ENCODE peak calls at places on chromosomes 5 and 9, in seven cellular contexts. One of them, this sample, is unnamed. For H3K9me3, the result is how much of the 10 kb centered on the place peaks cover.

GRCh38 chr9:104927216-104927911 is 591 bp downstream of the ABCA1 start:
- DNase-seq in naive thymus-derived CD4-positive, alpha-beta T cell: peak
- DNase-seq in CD4-positive, alpha-beta memory T cell: peak
- DNase-seq in pancreas: peak
- DNase-seq in testis: peak
- DNase-seq in CD8-positive, alpha-beta T cell: peak
- DNase-seq in psoas muscle: peak
- DNase-seq in this sample: no peak

GRCh38 chr5:54883374-54884194 is 101.8 kb downstream of the ESM1 start:
- DNase-seq in CD8-positive, alpha-beta T cell: no peak
- DNase-seq in testis: peak
- DNase-seq in pancreas: peak
- DNase-seq in psoas muscle: peak
- DNase-seq in naive thymus-derived CD4-positive, alpha-beta T cell: no peak
- DNase-seq in CD4-positive, alpha-beta memory T cell: peak
- DNase-seq in this sample: no peak

GRCh38 chr9:79976501-79977444 is 405.0 kb downstream of the TLE4 start:
- DNase-seq in testis: no peak
- DNase-seq in naive thymus-derived CD4-positive, alpha-beta T cell: no peak
- DNase-seq in pancreas: no peak
- DNase-seq in CD4-positive, alpha-beta memory T cell: no peak
- DNase-seq in CD8-positive, alpha-beta T cell: no peak
- DNase-seq in psoas muscle: peak
- DNase-seq in this sample: no peak

GRCh38 chr5:6773342-6774035 is 60.3 kb downstream of the TENT4A start:
- DNase-seq in CD4-positive, alpha-beta memory T cell: no peak
- DNase-seq in psoas muscle: no peak
- DNase-seq in testis: no peak
- DNase-seq in pancreas: no peak
- DNase-seq in naive thymus-derived CD4-positive, alpha-beta T cell: no peak
- DNase-seq in CD8-positive, alpha-beta T cell: no peak
- DNase-seq in this sample: no peak

GRCh38 chr9:90460220-90460619 is 182.4 kb downstream of the DIRAS2 start:
- DNase-seq in psoas muscle: no peak
- DNase-seq in pancreas: no peak
- DNase-seq in CD4-positive, alpha-beta memory T cell: no peak
- DNase-seq in CD8-positive, alpha-beta T cell: no peak
- DNase-seq in testis: no peak
- DNase-seq in naive thymus-derived CD4-positive, alpha-beta T cell: no peak
- DNase-seq in this sample: no peak

GRCh38 chr5:68441309-68441708 is 225.8 kb downstream of the PIK3R1 start:
- DNase-seq in pancreas: no peak
- DNase-seq in naive thymus-derived CD4-positive, alpha-beta T cell: no peak
- DNase-seq in CD4-positive, alpha-beta memory T cell: no peak
- DNase-seq in psoas muscle: no peak
- DNase-seq in CD8-positive, alpha-beta T cell: peak
- DNase-seq in testis: no peak
- DNase-seq in this sample: no peak

GRCh38 chr9:71604197-71605063 is 163.9 kb downstream of the CEMIP2 start:
- DNase-seq in psoas muscle: peak
- DNase-seq in CD4-positive, alpha-beta memory T cell: peak
- DNase-seq in naive thymus-derived CD4-positive, alpha-beta T cell: peak
- DNase-seq in pancreas: peak
- DNase-seq in testis: peak
- DNase-seq in CD8-positive, alpha-beta T cell: peak
- DNase-seq in this sample: peak

GRCh38 chr9:114501786-114502682 is 3.2 kb downstream of the WHRN start:
- DNase-seq in testis: no peak
- DNase-seq in naive thymus-derived CD4-positive, alpha-beta T cell: no peak
- DNase-seq in pancreas: no peak
- DNase-seq in CD8-positive, alpha-beta T cell: no peak
- DNase-seq in psoas muscle: no peak
- DNase-seq in CD4-positive, alpha-beta memory T cell: no peak
- DNase-seq in this sample: no peak

GRCh38 chr5:90947667-90948066 is 389.1 kb downstream of the ADGRV1 start:
- DNase-seq in pancreas: no peak
- DNase-seq in CD8-positive, alpha-beta T cell: no peak
- DNase-seq in naive thymus-derived CD4-positive, alpha-beta T cell: no peak
- DNase-seq in testis: no peak
- DNase-seq in CD4-positive, alpha-beta memory T cell: no peak
- DNase-seq in psoas muscle: no peak
- DNase-seq in this sample: no peak

GRCh38 chr5:75050415-75050814 is 1.9 kb downstream of the GCNT4 start:
- DNase-seq in pancreas: no peak
- DNase-seq in psoas muscle: no peak
- DNase-seq in CD4-positive, alpha-beta memory T cell: no peak
- DNase-seq in testis: no peak
- DNase-seq in CD8-positive, alpha-beta T cell: peak
- DNase-seq in naive thymus-derived CD4-positive, alpha-beta T cell: peak
- DNase-seq in this sample: no peak

GRCh38 chr9:16532272-16532671 is 338.2 kb downstream of the BNC2 start:
- DNase-seq in pancreas: no peak
- DNase-seq in naive thymus-derived CD4-positive, alpha-beta T cell: no peak
- DNase-seq in CD8-positive, alpha-beta T cell: no peak
- DNase-seq in testis: no peak
- DNase-seq in CD4-positive, alpha-beta memory T cell: no peak
- DNase-seq in psoas muscle: no peak
- DNase-seq in this sample: no peak

DNA sequence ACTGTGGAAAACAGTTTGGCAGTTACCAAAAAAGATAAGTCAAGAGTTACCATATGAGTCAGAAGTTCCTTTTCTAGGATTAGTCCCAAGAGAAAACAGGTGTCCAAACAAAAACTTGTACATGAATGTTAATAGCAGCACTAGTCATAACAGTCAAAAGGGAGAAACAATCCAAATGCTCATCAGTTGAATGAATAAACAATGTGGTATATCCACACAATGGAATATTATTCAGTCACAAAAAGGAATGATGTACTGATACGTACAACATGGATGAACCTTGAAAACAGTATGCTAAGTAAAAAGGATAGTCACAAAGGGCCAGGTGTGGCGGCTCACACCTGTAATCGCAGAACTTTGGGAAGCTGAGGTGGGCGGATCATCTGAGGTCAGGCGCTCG is 7.9 kb downstream of the ZNF510 start:
- DNase-seq in psoas muscle: no peak
- DNase-seq in pancreas: no peak
- DNase-seq in CD4-positive, alpha-beta memory T cell: no peak
- DNase-seq in testis: no peak
- DNase-seq in CD8-positive, alpha-beta T cell: no peak
- DNase-seq in naive thymus-derived CD4-positive, alpha-beta T cell: no peak
- DNase-seq in this sample: no peak
- H3K9me3 ChIP-seq in psoas muscle: half or more
- H3K9me3 ChIP-seq in pancreas: under half
- H3K9me3 ChIP-seq in CD4-positive, alpha-beta memory T cell: under half
- H3K9me3 ChIP-seq in testis: under half
- H3K9me3 ChIP-seq in CD8-positive, alpha-beta T cell: under half
- H3K9me3 ChIP-seq in naive thymus-derived CD4-positive, alpha-beta T cell: half or more
- H3K9me3 ChIP-seq in this sample: under half

DNA sequence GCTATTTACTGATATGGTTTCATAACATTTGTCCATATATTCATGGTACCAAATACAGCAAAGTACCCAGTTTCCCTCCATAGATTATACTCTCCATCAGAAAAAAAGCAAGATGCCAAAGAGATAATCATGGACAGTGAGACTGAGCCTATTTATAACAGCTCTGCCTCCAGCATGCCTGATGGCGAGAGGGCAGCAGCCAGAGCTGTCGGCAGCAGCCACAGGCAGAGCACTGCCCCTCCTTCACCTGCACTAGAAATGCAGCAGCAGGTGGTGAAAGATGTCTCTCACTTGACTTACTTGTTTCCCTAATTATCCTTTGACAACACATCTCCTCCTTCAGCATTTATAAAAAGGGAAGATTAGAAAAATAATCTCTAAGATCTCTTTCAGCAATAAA is 32.4 kb downstream of the CTNNAL1 start:
- DNase-seq in testis: no peak
- DNase-seq in pancreas: no peak
- DNase-seq in psoas muscle: no peak
- DNase-seq in CD8-positive, alpha-beta T cell: no peak
- DNase-seq in naive thymus-derived CD4-positive, alpha-beta T cell: no peak
- DNase-seq in CD4-positive, alpha-beta memory T cell: no peak
- DNase-seq in this sample: no peak
- H3K4me3 ChIP-seq in testis: no peak
- H3K4me3 ChIP-seq in pancreas: no peak
- H3K4me3 ChIP-seq in psoas muscle: no peak
- H3K4me3 ChIP-seq in CD8-positive, alpha-beta T cell: no peak
- H3K4me3 ChIP-seq in naive thymus-derived CD4-positive, alpha-beta T cell: no peak
- H3K4me3 ChIP-seq in CD4-positive, alpha-beta memory T cell: no peak
- H3K4me3 ChIP-seq in this sample: no peak

GRCh38 chr5:41336471-41336870 is 123.1 kb upstream of the C6 start:
- DNase-seq in psoas muscle: no peak
- DNase-seq in testis: no peak
- DNase-seq in naive thymus-derived CD4-positive, alpha-beta T cell: no peak
- DNase-seq in CD4-positive, alpha-beta memory T cell: no peak
- DNase-seq in CD8-positive, alpha-beta T cell: no peak
- DNase-seq in pancreas: no peak
- DNase-seq in this sample: no peak

GRCh38 chr5:41339339-41339738 is 126.0 kb upstream of the C6 start:
- DNase-seq in pancreas: no peak
- DNase-seq in psoas muscle: no peak
- DNase-seq in testis: no peak
- DNase-seq in CD8-positive, alpha-beta T cell: no peak
- DNase-seq in CD4-positive, alpha-beta memory T cell: no peak
- DNase-seq in naive thymus-derived CD4-positive, alpha-beta T cell: no peak
- DNase-seq in this sample: no peak

GRCh38 chr5:41337240-41337639 is 123.9 kb upstream of the C6 start:
- DNase-seq in naive thymus-derived CD4-positive, alpha-beta T cell: no peak
- DNase-seq in psoas muscle: no peak
- DNase-seq in CD8-positive, alpha-beta T cell: no peak
- DNase-seq in CD4-positive, alpha-beta memory T cell: no peak
- DNase-seq in pancreas: no peak
- DNase-seq in testis: no peak
- DNase-seq in this sample: no peak

GRCh38 chr5:41338276-41338675 is 124.9 kb upstream of the C6 start:
- DNase-seq in CD8-positive, alpha-beta T cell: no peak
- DNase-seq in naive thymus-derived CD4-positive, alpha-beta T cell: no peak
- DNase-seq in psoas muscle: no peak
- DNase-seq in CD4-positive, alpha-beta memory T cell: no peak
- DNase-seq in pancreas: no peak
- DNase-seq in testis: no peak
- DNase-seq in this sample: no peak

GRCh38 chr5:41337724-41338123 is 124.4 kb upstream of the C6 start:
- DNase-seq in CD8-positive, alpha-beta T cell: no peak
- DNase-seq in psoas muscle: no peak
- DNase-seq in CD4-positive, alpha-beta memory T cell: no peak
- DNase-seq in naive thymus-derived CD4-positive, alpha-beta T cell: no peak
- DNase-seq in pancreas: no peak
- DNase-seq in testis: no peak
- DNase-seq in this sample: no peak
- H3K9me3 ChIP-seq in CD8-positive, alpha-beta T cell: under half
- H3K9me3 ChIP-seq in psoas muscle: under half
- H3K9me3 ChIP-seq in CD4-positive, alpha-beta memory T cell: under half
- H3K9me3 ChIP-seq in naive thymus-derived CD4-positive, alpha-beta T cell: under half
- H3K9me3 ChIP-seq in pancreas: under half
- H3K9me3 ChIP-seq in testis: under half
- H3K9me3 ChIP-seq in this sample: under half

GRCh38 chr9:133887540-133888047 is 104.5 kb downstream of the VAV2 start:
- DNase-seq in CD4-positive, alpha-beta memory T cell: no peak
- DNase-seq in naive thymus-derived CD4-positive, alpha-beta T cell: no peak
- DNase-seq in CD8-positive, alpha-beta T cell: no peak
- DNase-seq in pancreas: no peak
- DNase-seq in testis: no peak
- DNase-seq in psoas muscle: no peak
- DNase-seq in this sample: no peak
- H3K4me3 ChIP-seq in CD4-positive, alpha-beta memory T cell: no peak
- H3K4me3 ChIP-seq in naive thymus-derived CD4-positive, alpha-beta T cell: no peak
- H3K4me3 ChIP-seq in CD8-positive, alpha-beta T cell: no peak
- H3K4me3 ChIP-seq in pancreas: no peak
- H3K4me3 ChIP-seq in testis: no peak
- H3K4me3 ChIP-seq in psoas muscle: no peak
- H3K4me3 ChIP-seq in this sample: no peak

GRCh38 chr5:8848362-8848761 is 697.5 kb downstream of the SEMA5A start:
- DNase-seq in CD8-positive, alpha-beta T cell: no peak
- DNase-seq in naive thymus-derived CD4-positive, alpha-beta T cell: no peak
- DNase-seq in psoas muscle: no peak
- DNase-seq in testis: no peak
- DNase-seq in CD4-positive, alpha-beta memory T cell: no peak
- DNase-seq in pancreas: no peak
- DNase-seq in this sample: no peak
- H3K9me3 ChIP-seq in CD8-positive, alpha-beta T cell: under half
- H3K9me3 ChIP-seq in naive thymus-derived CD4-positive, alpha-beta T cell: under half
- H3K9me3 ChIP-seq in psoas muscle: under half
- H3K9me3 ChIP-seq in testis: under half
- H3K9me3 ChIP-seq in CD4-positive, alpha-beta memory T cell: under half
- H3K9me3 ChIP-seq in pancreas: under half
- H3K9me3 ChIP-seq in this sample: under half

DNA sequence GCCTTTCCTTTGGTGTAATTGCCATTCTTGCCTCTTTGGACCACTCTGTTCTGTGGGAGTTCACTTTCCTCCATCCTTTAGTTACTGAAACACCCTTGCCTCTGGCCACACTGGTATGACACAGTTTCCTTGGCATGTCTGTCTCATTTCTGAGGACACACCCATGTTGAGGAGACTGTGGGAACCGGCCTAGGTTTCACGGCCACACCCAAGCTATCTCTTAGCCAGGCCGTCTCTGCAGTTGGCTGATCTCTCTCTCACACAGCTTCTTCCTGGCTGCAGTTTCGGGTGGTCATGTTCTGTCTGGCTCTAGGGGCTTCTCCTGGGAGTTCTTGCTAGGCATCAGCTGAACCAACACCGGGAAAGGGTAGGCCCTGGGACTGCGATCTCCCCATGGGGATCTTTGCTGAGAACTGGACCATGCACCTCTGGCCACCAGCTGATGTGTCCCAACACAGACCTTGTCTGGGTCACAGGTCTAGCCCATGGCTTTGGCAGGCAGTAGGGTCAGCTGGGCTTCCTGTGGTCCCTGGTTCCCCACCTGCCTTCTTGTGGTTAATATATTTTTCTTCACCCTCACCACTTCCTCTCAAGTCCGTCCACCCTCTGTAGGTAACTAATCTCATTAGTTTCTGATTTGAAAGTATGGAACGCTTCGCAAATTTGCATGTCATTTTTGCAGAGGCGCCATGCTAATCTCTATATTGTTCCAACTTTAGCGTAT is 24.9 kb downstream of the ARHGEF37 start:
- DNase-seq in testis: no peak
- DNase-seq in psoas muscle: peak
- DNase-seq in CD4-positive, alpha-beta memory T cell: no peak
- DNase-seq in naive thymus-derived CD4-positive, alpha-beta T cell: no peak
- DNase-seq in CD8-positive, alpha-beta T cell: no peak
- DNase-seq in pancreas: no peak
- DNase-seq in this sample: no peak
- H3K4me3 ChIP-seq in testis: no peak
- H3K4me3 ChIP-seq in psoas muscle: no peak
- H3K4me3 ChIP-seq in CD4-positive, alpha-beta memory T cell: no peak
- H3K4me3 ChIP-seq in naive thymus-derived CD4-positive, alpha-beta T cell: no peak
- H3K4me3 ChIP-seq in CD8-positive, alpha-beta T cell: no peak
- H3K4me3 ChIP-seq in pancreas: no peak
- H3K4me3 ChIP-seq in this sample: no peak

GRCh38 chr9:92988215-92988731 is 41.0 kb downstream of the FGD3 start:
- DNase-seq in testis: no peak
- DNase-seq in CD4-positive, alpha-beta memory T cell: no peak
- DNase-seq in psoas muscle: no peak
- DNase-seq in pancreas: no peak
- DNase-seq in naive thymus-derived CD4-positive, alpha-beta T cell: no peak
- DNase-seq in CD8-positive, alpha-beta T cell: no peak
- DNase-seq in this sample: no peak
- H3K9me3 ChIP-seq in testis: under half
- H3K9me3 ChIP-seq in CD4-positive, alpha-beta memory T cell: under half
- H3K9me3 ChIP-seq in psoas muscle: under half
- H3K9me3 ChIP-seq in pancreas: under half
- H3K9me3 ChIP-seq in naive thymus-derived CD4-positive, alpha-beta T cell: under half
- H3K9me3 ChIP-seq in CD8-positive, alpha-beta T cell: under half
- H3K9me3 ChIP-seq in this sample: under half

This sample was measured in CD8-positive, alpha-beta memory T cell.